ENCODE peak calls at places on chromosome 22, in nine cellular contexts. T is NCI-H748 treated with DMSO at 0.1 percent for 48 hours, R is nephron progenitor cell, I is left kidney, H is Calu3, E is progenitor cell of endocrine pancreas, N is NCI-H1092, A is BJ, O is cardiac muscle cell. D is an unnamed sample.

GRCh38 chr22:27709919-27710452 is 91.6 kb downstream of the MN1 start:
- DNase-seq in H (no peak), R (no peak), N (no peak), A (no peak), I (no peak), T (no peak), E (no peak), O (no peak), D (no peak)

GRCh38 chr22:38203090-38203810 is 1.5 kb downstream of the MAFF start:
- DNase-seq in O (peak), T (no peak), I (peak), N (no peak), A (no peak), R (peak), E (no peak), H (peak), D (no peak)

GRCh38 chr22:19143967-19144400 is 467 bp downstream of the ESS2 start:
- DNase-seq in I (no peak), O (no peak), E (no peak), H (peak), T (no peak), R (no peak), A (no peak), N (no peak), D (no peak)

GRCh38 chr22:17749605-17750395 is 24.5 kb downstream of the BID start:
- DNase-seq in A (no peak), I (peak), O (no peak), T (no peak), R (no peak), H (no peak), E (no peak), N (no peak), D (no peak)

GRCh38 chr22:17853066-17853465 is 78.8 kb upstream of the BID start:
- DNase-seq in I (no peak), T (no peak), O (no peak), E (no peak), A (no peak), H (no peak), R (no peak), N (no peak), D (peak)

GRCh38 chr22:37210041-37210803 is 2.1 kb downstream of the SSTR3 start:
- DNase-seq in A (no peak), R (no peak), I (no peak), N (no peak), T (no peak), E (no peak), O (no peak), H (no peak), D (no peak)

GRCh38 chr22:22201925-22202343 is 42.7 kb upstream of the VPREB1 start:
- DNase-seq in H (no peak), T (no peak), E (no peak), R (no peak), A (no peak), N (no peak), I (no peak), O (no peak), D (no peak)

GRCh38 chr22:31284241-31284745 is 8.0 kb downstream of the PIK3IP1 start:
- DNase-seq in N (no peak), A (no peak), E (no peak), T (no peak), H (no peak), O (no peak), R (no peak), I (peak), D (no peak)

GRCh38 chr22:29481265-29482000 is 1.4 kb downstream of the NEFH start:
- DNase-seq in A (no peak), I (peak), T (no peak), R (peak), H (no peak), O (peak), N (no peak), E (no peak), D (no peak)

GRCh38 chr22:31120230-31120629 is 2.5 kb upstream of the INPP5J start:
- DNase-seq in H (no peak), N (no peak), I (no peak), O (no peak), A (no peak), R (no peak), E (no peak), T (no peak), D (no peak)

GRCh38 chr22:31951201-31952093 is 7.1 kb downstream of the YWHAH start:
- DNase-seq in H (no peak), E (no peak), A (no peak), I (no peak), O (no peak), N (no peak), R (no peak), T (no peak), D (no peak)

GRCh38 chr22:45200862-45201511 is 37.3 kb downstream of the NUP50 start:
- DNase-seq in E (no peak), I (no peak), H (no peak), N (no peak), T (no peak), O (no peak), A (no peak), R (no peak), D (no peak)

GRCh38 chr22:37128555-37129281 is 19.2 kb upstream of the TMPRSS6 start:
- DNase-seq in O (no peak), H (no peak), R (no peak), A (no peak), I (no peak), N (no peak), E (no peak), T (no peak), D (no peak)

GRCh38 chr22:50032109-50032871 is 19.7 kb upstream of the IL17REL start:
- DNase-seq in I (peak), R (peak), N (no peak), T (no peak), H (no peak), A (no peak), O (no peak), E (no peak), D (peak)

GRCh38 chr22:40000171-40000570 is 5.4 kb downstream of the FAM83F start:
- DNase-seq in T (no peak), N (no peak), O (no peak), R (no peak), E (no peak), I (no peak), A (no peak), H (no peak), D (no peak)

GRCh38 chr22:37162221-37163095 is 12.7 kb upstream of the IL2RB start:
- DNase-seq in I (no peak), T (no peak), N (no peak), R (no peak), E (no peak), H (no peak), A (no peak), O (no peak), D (no peak)

GRCh38 chr22:19547620-19548019 is 23.4 kb upstream of the CLDN5 start:
- DNase-seq in I (no peak), E (no peak), N (no peak), O (no peak), H (no peak), A (no peak), T (no peak), R (no peak), D (no peak)

GRCh38 chr22:40279017-40279416 is 67.3 kb upstream of the ADSL start:
- DNase-seq in O (no peak), N (no peak), H (no peak), R (no peak), A (no peak), I (no peak), T (no peak), E (no peak), D (no peak)

GRCh38 chr22:30036656-30037055 is 43.6 kb upstream of the HORMAD2 start:
- DNase-seq in N (no peak), E (no peak), R (no peak), A (no peak), T (no peak), I (no peak), H (peak), O (no peak), D (no peak)

GRCh38 chr22:30943368-30943767 is 25.2 kb downstream of the MORC2 start:
- DNase-seq in H (no peak), E (no peak), O (no peak), N (no peak), A (no peak), R (no peak), I (no peak), T (no peak), D (no peak)

GRCh38 chr22:38699784-38700183 is 959 bp downstream of the JOSD1 start:
- DNase-seq in H (no peak), O (no peak), N (no peak), T (no peak), I (peak), A (no peak), R (no peak), E (no peak), D (no peak)

GRCh38 chr22:35376728-35377472 is 4.0 kb upstream of the HMOX1 start:
- DNase-seq in N (peak), E (peak), A (peak), O (peak), H (peak), I (peak), T (peak), R (peak), D (peak)

GRCh38 chr22:44918166-44918924 is 91.5 kb downstream of the PHF21B start:
- DNase-seq in I (no peak), A (no peak), R (no peak), N (no peak), O (no peak), H (no peak), E (no peak), T (no peak), D (peak)

GRCh38 chr22:20904008-20904979 is 12.9 kb upstream of the CRKL start:
- DNase-seq in O (no peak), N (no peak), A (peak), H (peak), T (no peak), R (no peak), E (no peak), I (no peak), D (no peak)

GRCh38 chr22:38069372-38070249 is 12.4 kb downstream of the PICK1 start:
- DNase-seq in E (no peak), A (no peak), H (no peak), I (peak), R (peak), T (no peak), O (peak), N (no peak), D (peak)

GRCh38 chr22:36289406-36289870 is 36.5 kb downstream of the APOL1 start:
- DNase-seq in O (no peak), A (no peak), I (no peak), T (no peak), R (no peak), H (no peak), N (no peak), E (no peak), D (no peak)

GRCh38 chr22:48173061-48173849 is 1410.8 kb downstream of the TBC1D22A start:
- DNase-seq in R (no peak), H (no peak), O (no peak), E (no peak), A (no peak), N (no peak), I (no peak), T (no peak), D (no peak)

GRCh38 chr22:49953680-49954344 is 6.8 kb upstream of the PIM3 start:
- DNase-seq in T (no peak), E (no peak), R (no peak), O (no peak), N (no peak), H (no peak), A (no peak), I (no peak), D (peak)

GRCh38 chr22:17980013-17980510 is 44.3 kb downstream of the MICAL3 start:
- DNase-seq in T (no peak), H (no peak), R (no peak), N (no peak), A (no peak), O (no peak), E (no peak), I (peak), D (no peak)

GRCh38 chr22:28172948-28173360 is 253.9 kb upstream of the PITPNB start:
- DNase-seq in A (no peak), O (no peak), N (no peak), E (no peak), I (peak), T (peak), R (no peak), H (no peak), D (no peak)